ENCODE peak calls at places on chromosomes 16 and 17, in four cellular contexts. One of them, this sample, is unnamed. For H3K27me3, the result is how much of the 10 kb centered on the place peaks cover.

GRCh38 chr16:50683689-50684374 is 2.7 kb upstream of the SNX20 start:
- DNase-seq in uterus: no peak
- DNase-seq in keratinocyte: no peak
- DNase-seq in heart right ventricle: no peak
- DNase-seq in this sample: peak

GRCh38 chr16:69182730-69183416 is 4.1 kb upstream of the SNTB2 start:
- DNase-seq in uterus: no peak
- DNase-seq in keratinocyte: peak
- DNase-seq in heart right ventricle: no peak
- DNase-seq in this sample: no peak

GRCh38 chr17:36888236-36888957 is 48.9 kb upstream of the LHX1 start:
- DNase-seq in uterus: no peak
- DNase-seq in keratinocyte: no peak
- DNase-seq in heart right ventricle: no peak
- DNase-seq in this sample: no peak

GRCh38 chr17:65985571-65985970 is 206.4 kb downstream of the CEP112 start:
- DNase-seq in uterus: no peak
- DNase-seq in keratinocyte: no peak
- DNase-seq in heart right ventricle: no peak
- DNase-seq in this sample: no peak

GRCh38 chr17:30124273-30124796 is 7.7 kb downstream of the NSRP1 start:
- DNase-seq in uterus: no peak
- DNase-seq in keratinocyte: no peak
- DNase-seq in heart right ventricle: no peak
- DNase-seq in this sample: no peak

GRCh38 chr16:51166116-51166515 is 15.0 kb upstream of the SALL1 start:
- DNase-seq in uterus: no peak
- DNase-seq in keratinocyte: no peak
- DNase-seq in heart right ventricle: no peak
- DNase-seq in this sample: no peak

GRCh38 chr17:42421479-42422332 is 1.4 kb downstream of the CAVIN1 start:
- DNase-seq in uterus: peak
- DNase-seq in keratinocyte: no peak
- DNase-seq in heart right ventricle: no peak
- DNase-seq in this sample: peak

GRCh38 chr16:75309899-75310430 is 58.5 kb upstream of the BCAR1 start:
- DNase-seq in uterus: no peak
- DNase-seq in keratinocyte: no peak
- DNase-seq in heart right ventricle: no peak
- DNase-seq in this sample: no peak

GRCh38 chr17:30235386-30236296 is at the start of gene SLC6A4:
- DNase-seq in uterus: no peak
- DNase-seq in keratinocyte: no peak
- DNase-seq in heart right ventricle: no peak
- DNase-seq in this sample: no peak

GRCh38 chr17:17108681-17109049 is 66.4 kb downstream of the MPRIP start:
- DNase-seq in uterus: no peak
- DNase-seq in keratinocyte: no peak
- DNase-seq in heart right ventricle: no peak
- DNase-seq in this sample: no peak

GRCh38 chr16:56632160-56632847 is at the start of gene MT1M:
- DNase-seq in uterus: peak
- DNase-seq in keratinocyte: no peak
- DNase-seq in heart right ventricle: no peak
- DNase-seq in this sample: peak

GRCh38 chr16:88588148-88588547 is 17.9 kb downstream of the ZC3H18 start:
- DNase-seq in uterus: no peak
- DNase-seq in keratinocyte: no peak
- DNase-seq in heart right ventricle: no peak
- DNase-seq in this sample: peak

GRCh38 chr17:65061621-65062020 is 5.1 kb upstream of the GNA13 start:
- DNase-seq in uterus: no peak
- DNase-seq in keratinocyte: no peak
- DNase-seq in heart right ventricle: no peak
- DNase-seq in this sample: no peak

GRCh38 chr16:32116080-32116479 is 137.0 kb upstream of the TP53TG3D start:
- DNase-seq in uterus: no peak
- DNase-seq in keratinocyte: no peak
- DNase-seq in heart right ventricle: no peak
- DNase-seq in this sample: peak

GRCh38 chr16:57721356-57721755 is 14.2 kb upstream of the KATNB1 start:
- DNase-seq in uterus: no peak
- DNase-seq in keratinocyte: no peak
- DNase-seq in heart right ventricle: no peak
- DNase-seq in this sample: no peak
- H3K4me3 ChIP-seq in uterus: no peak
- H3K4me3 ChIP-seq in keratinocyte: no peak
- H3K4me3 ChIP-seq in heart right ventricle: no peak
- H3K4me3 ChIP-seq in this sample: no peak

GRCh38 chr17:77865716-77866115 is 92.8 kb upstream of the TNRC6C start:
- DNase-seq in uterus: no peak
- DNase-seq in keratinocyte: no peak
- DNase-seq in heart right ventricle: no peak
- DNase-seq in this sample: peak
- H3K27me3 ChIP-seq in uterus: under half
- H3K27me3 ChIP-seq in keratinocyte: under half
- H3K27me3 ChIP-seq in heart right ventricle: under half
- H3K27me3 ChIP-seq in this sample: under half

GRCh38 chr16:57955572-57955971 is 15.4 kb downstream of the CNGB1 start:
- DNase-seq in uterus: no peak
- DNase-seq in keratinocyte: no peak
- DNase-seq in heart right ventricle: no peak
- DNase-seq in this sample: no peak
- TF ChIP-seq CTCF in uterus: no peak
- TF ChIP-seq CTCF in keratinocyte: no peak
- TF ChIP-seq CTCF in heart right ventricle: peak
- TF ChIP-seq CTCF in this sample: peak

DNA sequence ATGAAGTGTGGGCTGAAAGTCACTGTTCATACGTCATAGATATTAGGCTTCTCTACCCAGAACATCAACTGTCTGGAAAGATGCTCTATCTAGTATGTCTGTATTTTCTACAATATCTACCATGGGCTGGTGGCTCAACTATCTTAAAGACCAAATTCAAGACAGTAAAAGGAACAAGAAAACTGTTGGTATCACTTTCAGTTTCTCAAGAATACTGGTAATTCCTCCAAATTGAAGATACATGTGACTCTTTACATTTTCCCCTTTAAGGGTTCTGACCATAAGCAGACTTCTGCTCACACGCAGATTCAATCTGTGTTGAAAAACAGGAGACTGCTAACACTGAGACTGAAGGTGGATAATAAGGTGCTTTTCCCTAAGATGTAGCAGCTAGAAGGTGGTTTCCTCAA is 24.2 kb downstream of the XPO6 start:
- DNase-seq in uterus: no peak
- DNase-seq in keratinocyte: no peak
- DNase-seq in heart right ventricle: no peak
- DNase-seq in this sample: no peak
- H3K4me3 ChIP-seq in uterus: no peak
- H3K4me3 ChIP-seq in keratinocyte: no peak
- H3K4me3 ChIP-seq in heart right ventricle: no peak
- H3K4me3 ChIP-seq in this sample: no peak

DNA sequence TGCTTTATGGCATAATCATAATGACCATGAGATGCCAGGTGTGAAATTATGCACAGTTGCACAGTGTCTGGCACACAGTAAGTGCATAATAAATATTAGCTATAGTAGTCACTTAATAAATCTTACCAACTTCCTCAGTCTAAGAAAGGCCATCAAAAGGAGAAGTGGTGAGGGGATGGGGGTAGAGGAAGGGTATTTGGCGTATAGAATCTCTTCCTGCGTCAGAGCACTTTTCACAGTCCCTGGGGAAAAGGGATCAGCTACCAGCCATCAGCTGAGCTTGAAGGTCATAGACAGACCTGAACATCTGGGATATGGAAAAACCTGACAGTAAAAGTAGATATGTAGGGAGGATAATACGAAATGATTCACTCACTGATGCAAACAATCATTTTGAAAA is 5.8 kb downstream of the CRHR1 start:
- DNase-seq in uterus: no peak
- DNase-seq in keratinocyte: no peak
- DNase-seq in heart right ventricle: no peak
- DNase-seq in this sample: no peak
- H3K27me3 ChIP-seq in uterus: under half
- H3K27me3 ChIP-seq in keratinocyte: half or more
- H3K27me3 ChIP-seq in heart right ventricle: half or more
- H3K27me3 ChIP-seq in this sample: under half

DNA sequence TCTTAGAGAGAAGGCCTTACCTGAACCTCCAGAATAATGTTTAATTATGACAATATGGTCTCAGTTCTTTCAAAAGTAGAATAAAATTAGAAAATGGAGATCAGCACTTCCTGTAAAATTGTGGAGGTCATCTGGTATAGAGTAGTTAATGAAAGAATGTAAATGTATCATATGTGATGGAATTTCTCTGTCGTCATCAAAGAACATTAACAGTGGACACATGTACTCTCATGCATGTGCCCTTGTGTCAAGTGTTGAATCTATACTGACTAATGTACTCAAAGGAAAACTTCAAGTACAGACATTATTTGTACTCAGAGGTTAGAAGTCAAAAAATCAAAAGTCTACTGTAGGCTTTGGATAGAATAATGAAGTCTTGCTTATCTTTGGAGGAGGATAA is 129.2 kb upstream of the MYOCD start:
- DNase-seq in uterus: no peak
- DNase-seq in keratinocyte: peak
- DNase-seq in heart right ventricle: no peak
- DNase-seq in this sample: no peak
- TF ChIP-seq CTCF in uterus: no peak
- TF ChIP-seq CTCF in keratinocyte: no peak
- TF ChIP-seq CTCF in heart right ventricle: no peak
- TF ChIP-seq CTCF in this sample: no peak

GRCh38 chr16:1543085-1543896 is 9.8 kb downstream of the TMEM204 start:
- DNase-seq in uterus: peak
- DNase-seq in keratinocyte: peak
- DNase-seq in heart right ventricle: peak
- DNase-seq in this sample: peak
- H3K4me3 ChIP-seq in uterus: no peak
- H3K4me3 ChIP-seq in keratinocyte: no peak
- H3K4me3 ChIP-seq in heart right ventricle: no peak
- H3K4me3 ChIP-seq in this sample: peak

This sample was measured in left lung.